ENCODE peak calls at places on chromosomes 2 and 18, in nine cellular contexts. N is left ventricle myocardium inferior, D is AG10803, M is fibroblast of pulmonary artery, S is fibroblast of lung, J is heart left ventricle, T is heart right ventricle, I is GM06990, E is mesothelial cell of epicardium. G is an unnamed sample.

GRCh38 chr2:71605781-71606241 is 152.4 kb downstream of the DYSF start:
- DNase-seq in N (peak), D (no peak), M (no peak), S (no peak), J (peak), T (no peak), I (no peak), E (peak), G (no peak)

GRCh38 chr2:189391201-189391600 is 50.1 kb upstream of the WDR75 start:
- DNase-seq in N (no peak), D (no peak), M (no peak), S (no peak), J (no peak), T (no peak), I (no peak), E (no peak), G (no peak)

GRCh38 chr2:207734264-207734635 is 22.8 kb downstream of the CCNYL1 start:
- DNase-seq in N (no peak), D (peak), M (peak), S (peak), J (no peak), T (no peak), I (no peak), E (no peak), G (no peak)

GRCh38 chr2:33570681-33571080 is 28.4 kb downstream of the FAM98A start:
- DNase-seq in N (no peak), D (no peak), M (no peak), S (no peak), J (no peak), T (no peak), I (peak), E (no peak), G (no peak)

GRCh38 chr2:30026091-30027055 is 105.0 kb upstream of the ALK start:
- DNase-seq in N (peak), D (peak), M (peak), S (peak), J (peak), T (peak), I (no peak), E (peak), G (no peak)

GRCh38 chr2:235283246-235283645 is 210.6 kb upstream of the AGAP1 start:
- DNase-seq in N (no peak), D (peak), M (no peak), S (peak), J (no peak), T (no peak), I (no peak), E (no peak), G (no peak)

GRCh38 chr2:220353897-220354296 is 726.5 kb downstream of the SLC4A3 start:
- DNase-seq in N (no peak), D (peak), M (no peak), S (no peak), J (no peak), T (no peak), I (no peak), E (no peak), G (no peak)

GRCh38 chr2:219433666-219434467 is 776 bp upstream of the SPEG start:
- DNase-seq in N (no peak), D (peak), M (peak), S (peak), J (no peak), T (no peak), I (no peak), E (no peak), G (no peak)

GRCh38 chr2:134536312-134536711 is 182.5 kb downstream of the TMEM163 start:
- DNase-seq in N (no peak), D (no peak), M (no peak), S (no peak), J (no peak), T (no peak), I (no peak), E (no peak), G (no peak)

GRCh38 chr2:174053784-174054183 is 88.6 kb upstream of the SP3 start:
- DNase-seq in N (no peak), D (no peak), M (no peak), S (no peak), J (no peak), T (no peak), I (no peak), E (no peak), G (no peak)

GRCh38 chr2:20425371-20425881 is 21.4 kb upstream of the RHOB start:
- DNase-seq in N (no peak), D (no peak), M (no peak), S (peak), J (no peak), T (no peak), I (peak), E (no peak), G (no peak)

GRCh38 chr2:205937193-205937592 is 148.8 kb downstream of the INO80D start:
- DNase-seq in N (no peak), D (no peak), M (no peak), S (no peak), J (no peak), T (no peak), I (no peak), E (no peak), G (no peak)

GRCh38 chr2:85873679-85874078 is 15.1 kb downstream of the ST3GAL5 start:
- DNase-seq in N (no peak), D (peak), M (no peak), S (no peak), J (no peak), T (no peak), I (no peak), E (no peak), G (no peak)

GRCh38 chr18:26473721-26474120 is 74.6 kb downstream of the KCTD1 start:
- DNase-seq in N (no peak), D (peak), M (peak), S (no peak), J (no peak), T (no peak), I (no peak), E (no peak), G (no peak)

GRCh38 chr2:121903037-121903689 is 147.7 kb downstream of the TSN start:
- DNase-seq in N (peak), D (peak), M (no peak), S (no peak), J (no peak), T (peak), I (no peak), E (no peak), G (no peak)

GRCh38 chr2:150475479-150476212 is 11.8 kb downstream of the RND3 start:
- DNase-seq in N (no peak), D (no peak), M (no peak), S (no peak), J (no peak), T (no peak), I (no peak), E (no peak), G (no peak)

GRCh38 chr2:210630904-210631560 is 74.6 kb downstream of the CPS1 start:
- DNase-seq in N (no peak), D (no peak), M (no peak), S (no peak), J (no peak), T (no peak), I (no peak), E (no peak), G (no peak)

GRCh38 chr2:170377469-170378207 is 199.7 kb downstream of the MYO3B start:
- DNase-seq in N (no peak), D (no peak), M (peak), S (no peak), J (no peak), T (no peak), I (no peak), E (no peak), G (no peak)

GRCh38 chr2:241609859-241610793 is 26.8 kb downstream of the THAP4 start:
- DNase-seq in N (peak), D (peak), M (peak), S (peak), J (peak), T (peak), I (peak), E (peak), G (peak)

GRCh38 chr2:219575566-219576504 is 3.7 kb downstream of the INHA start:
- DNase-seq in N (no peak), D (no peak), M (no peak), S (no peak), J (no peak), T (no peak), I (no peak), E (no peak), G (no peak)

GRCh38 chr2:109128466-109129355 is at the start of gene SH3RF3:
- DNase-seq in N (peak), D (peak), M (peak), S (peak), J (peak), T (peak), I (peak), E (no peak), G (peak)

GRCh38 chr2:82124629-82125028 is 1820.1 kb upstream of the LRRTM1 start:
- DNase-seq in N (no peak), D (no peak), M (peak), S (no peak), J (no peak), T (no peak), I (no peak), E (no peak), G (no peak)

GRCh38 chr2:241161646-241162281 is 11.5 kb downstream of the PPP1R7 start:
- DNase-seq in N (peak), D (peak), M (peak), S (peak), J (peak), T (peak), I (no peak), E (no peak), G (no peak)

GRCh38 chr18:50659091-50660003 is 99.5 kb downstream of the MAPK4 start:
- DNase-seq in N (no peak), D (no peak), M (peak), S (peak), J (no peak), T (no peak), I (no peak), E (no peak), G (no peak)

GRCh38 chr18:22668496-22668895 is 250.8 kb upstream of the CTAGE1 start:
- DNase-seq in N (no peak), D (peak), M (peak), S (peak), J (no peak), T (no peak), I (no peak), E (no peak), G (no peak)

GRCh38 chr2:216312441-216312840 is 59.8 kb downstream of the MARCHF4 start:
- DNase-seq in N (no peak), D (peak), M (no peak), S (peak), J (no peak), T (no peak), I (no peak), E (no peak), G (no peak)

GRCh38 chr2:127859712-127860085 is 1.7 kb upstream of the POLR2D start:
- DNase-seq in N (peak), D (no peak), M (no peak), S (no peak), J (no peak), T (peak), I (peak), E (peak), G (peak)

GRCh38 chr18:32735781-32736180 is 37.0 kb downstream of the KLHL14 start:
- DNase-seq in N (no peak), D (peak), M (peak), S (peak), J (no peak), T (no peak), I (no peak), E (no peak), G (no peak)

GRCh38 chr2:186848873-186849578 is at the start of gene ZSWIM2:
- DNase-seq in N (peak), D (peak), M (peak), S (peak), J (peak), T (peak), I (peak), E (peak), G (no peak)

GRCh38 chr18:24875761-24876160 is 415.3 kb downstream of the HRH4 start:
- DNase-seq in N (no peak), D (peak), M (no peak), S (no peak), J (no peak), T (no peak), I (no peak), E (no peak), G (no peak)

GRCh38 chr2:33108483-33109443 is 162.0 kb downstream of the LTBP1 start:
- DNase-seq in N (no peak), D (peak), M (peak), S (peak), J (peak), T (no peak), I (no peak), E (no peak), G (no peak)

GRCh38 chr2:100264121-100264520 is 58.2 kb downstream of the LONRF2 start:
- DNase-seq in N (no peak), D (no peak), M (no peak), S (no peak), J (no peak), T (no peak), I (no peak), E (no peak), G (no peak)

GRCh38 chr2:100264651-100265050 is 57.6 kb downstream of the LONRF2 start:
- DNase-seq in N (no peak), D (no peak), M (no peak), S (no peak), J (no peak), T (no peak), I (no peak), E (no peak), G (no peak)

GRCh38 chr2:100262043-100262442 is 60.3 kb downstream of the LONRF2 start:
- DNase-seq in N (peak), D (no peak), M (no peak), S (no peak), J (no peak), T (no peak), I (no peak), E (no peak), G (no peak)

GRCh38 chr2:100260712-100261620 is 61.3 kb downstream of the LONRF2 start:
- DNase-seq in N (peak), D (peak), M (peak), S (peak), J (peak), T (peak), I (no peak), E (no peak), G (peak)

GRCh38 chr2:100262555-100263320 is 59.6 kb downstream of the LONRF2 start:
- DNase-seq in N (peak), D (peak), M (peak), S (peak), J (peak), T (peak), I (no peak), E (no peak), G (peak)
- TF ChIP-seq CTCF in N (peak), D (peak), M (peak), S (peak), J (peak), T (peak), I (peak), E (peak), G (peak)

GRCh38 chr2:224059178-224059577 is 20.1 kb upstream of the SERPINE2 start:
- DNase-seq in N (no peak), D (no peak), M (no peak), S (no peak), J (no peak), T (no peak), I (no peak), E (no peak), G (no peak)

GRCh38 chr2:224063308-224063648 is 24.2 kb upstream of the SERPINE2 start:
- DNase-seq in N (no peak), D (no peak), M (no peak), S (no peak), J (no peak), T (no peak), I (no peak), E (no peak), G (no peak)

GRCh38 chr2:224060783-224061482 is 21.8 kb upstream of the SERPINE2 start:
- DNase-seq in N (no peak), D (no peak), M (no peak), S (no peak), J (no peak), T (no peak), I (no peak), E (no peak), G (no peak)

GRCh38 chr2:224058048-224058775 is 19.1 kb upstream of the SERPINE2 start:
- DNase-seq in N (no peak), D (no peak), M (no peak), S (no peak), J (no peak), T (no peak), I (no peak), E (no peak), G (no peak)

DNA sequence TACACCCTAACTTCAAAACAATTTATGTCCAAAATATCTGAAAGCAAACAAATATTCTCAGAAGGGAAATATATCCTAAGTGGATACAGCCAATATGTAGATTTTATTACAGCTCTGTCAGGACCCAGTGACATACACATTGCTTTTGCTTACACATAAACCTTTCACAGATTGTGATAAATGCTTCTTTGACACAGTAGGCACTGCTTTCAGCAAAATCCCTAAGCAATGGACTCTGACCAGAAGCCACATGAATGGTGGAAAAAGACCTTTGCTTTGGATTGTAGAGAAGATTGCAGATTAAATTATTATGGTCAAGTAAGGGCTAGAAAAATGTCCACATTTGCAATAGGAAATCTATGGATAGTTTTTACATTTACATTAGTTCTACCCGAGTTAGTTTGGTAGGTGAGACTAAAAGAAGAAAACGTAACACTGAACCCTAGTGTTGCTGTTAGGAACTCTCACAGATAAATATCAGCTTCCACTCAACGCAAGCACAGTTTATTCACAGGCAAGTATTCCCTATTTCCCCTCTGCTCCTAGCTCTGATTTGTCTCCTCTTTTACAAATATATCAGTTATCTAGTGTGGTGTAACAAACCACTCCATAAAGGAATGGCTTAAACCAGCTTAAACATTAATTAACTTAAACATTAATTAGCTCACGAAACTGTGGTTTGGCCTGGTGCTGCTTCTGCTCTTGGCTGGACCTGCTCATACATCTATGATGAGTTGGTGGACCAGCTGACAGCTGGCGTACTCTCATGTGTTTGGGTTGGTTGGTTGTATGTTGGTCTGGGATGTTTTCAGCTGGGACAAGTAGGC is 23.6 kb upstream of the SERPINE2 start:
- DNase-seq in N (no peak), D (no peak), M (no peak), S (no peak), J (no peak), T (no peak), I (no peak), E (no peak), G (no peak)
- TF ChIP-seq CTCF in N (no peak), D (no peak), M (no peak), S (no peak), J (no peak), T (no peak), I (no peak), E (no peak), G (no peak)

DNA sequence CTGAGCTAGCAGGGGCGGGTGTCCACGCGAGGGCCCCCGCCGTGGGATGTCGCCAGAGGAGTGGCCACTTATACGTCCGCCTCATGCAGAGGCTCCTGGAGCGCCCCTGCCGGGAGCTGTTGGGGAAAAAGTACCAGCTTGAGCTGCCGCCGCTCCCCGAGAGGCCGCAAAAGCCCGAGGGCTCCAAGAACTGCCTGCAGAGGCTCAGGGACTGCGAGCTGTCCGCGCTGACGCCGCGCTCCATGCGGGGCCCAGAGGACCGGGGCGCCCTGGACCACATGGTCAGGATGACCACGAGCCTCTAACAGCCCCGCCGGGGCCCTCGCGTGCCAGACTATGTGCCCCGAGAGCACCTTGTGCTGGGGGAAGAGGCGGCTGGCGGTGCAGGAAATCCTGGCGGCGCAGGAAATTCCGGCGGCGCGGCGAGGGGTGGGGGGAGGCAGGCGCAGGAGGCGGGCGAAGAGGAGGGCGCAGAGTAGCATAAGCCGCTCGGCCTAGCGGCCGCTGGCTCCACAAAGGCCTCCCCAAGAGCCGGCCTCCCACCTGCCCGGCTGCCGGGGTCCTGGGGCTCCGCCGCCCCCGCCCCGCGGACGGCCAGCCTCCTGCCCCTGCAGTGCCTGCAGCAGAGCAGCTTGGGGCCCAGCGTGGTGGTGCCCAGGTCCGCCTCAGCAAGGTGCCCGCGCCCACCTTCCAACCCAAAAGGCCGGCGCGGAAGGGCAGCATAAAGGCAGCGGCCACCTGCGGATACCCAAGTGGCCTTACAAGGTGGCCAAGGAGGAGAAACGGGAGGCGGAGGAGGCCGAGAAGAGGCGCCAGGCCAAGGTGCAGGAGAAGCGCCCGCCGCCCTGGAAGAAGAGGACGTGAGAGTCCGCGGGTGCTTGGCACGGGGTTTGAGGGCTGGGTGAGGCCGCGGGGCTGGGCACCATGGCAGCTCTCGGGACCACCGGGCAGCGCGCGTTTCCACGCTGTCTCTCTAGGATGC is 42.1 kb upstream of the TRIM43B start:
- DNase-seq in N (peak), D (peak), M (peak), S (peak), J (peak), T (peak), I (peak), E (no peak), G (peak)
- TF ChIP-seq CTCF in N (peak), D (peak), M (peak), S (peak), J (peak), T (peak), I (peak), E (no peak), G (no peak)

GRCh38 chr2:131148426-131148825 is 43.3 kb downstream of the PLEKHB2 start:
- DNase-seq in N (no peak), D (no peak), M (no peak), S (no peak), J (no peak), T (no peak), I (no peak), E (no peak), G (no peak)
- TF ChIP-seq CTCF in N (peak), D (no peak), M (no peak), S (no peak), J (no peak), T (peak), I (no peak), E (no peak), G (no peak)

G was measured in activated B cell treated with CpG ODN at 0.5 μM for 24 hours.